ENCODE peak calls at places on chromosomes 11 and 22, in ten cellular contexts. One of them, this sample, is unnamed.

GRCh38 chr11:61482513-61482912 is 26.0 kb upstream of the LRRC10B start:
- DNase-seq in C1 segment of cervical spinal cord: no peak
- DNase-seq in nephron progenitor cell: peak
- DNase-seq in adrenal gland: no peak
- DNase-seq in RWPE2: no peak
- DNase-seq in DMS153: no peak
- DNase-seq in thoracic aorta: no peak
- DNase-seq in activated CD4-positive, CD25-positive, alpha-beta regulatory T cell treated with anti-CD3 and anti-CD28 coated beads, Interleukin-2, amount 50 U/mL, for 72 hours: no peak
- DNase-seq in T-cell: no peak
- DNase-seq in PC-9: peak
- DNase-seq in this sample: no peak

GRCh38 chr11:65181569-65182257 is at the start of gene CAPN1:
- DNase-seq in PC-9: peak
- DNase-seq in adrenal gland: peak
- DNase-seq in T-cell: peak
- DNase-seq in thoracic aorta: peak
- DNase-seq in activated CD4-positive, CD25-positive, alpha-beta regulatory T cell treated with anti-CD3 and anti-CD28 coated beads, Interleukin-2, amount 50 U/mL, for 72 hours: peak
- DNase-seq in RWPE2: peak
- DNase-seq in DMS153: peak
- DNase-seq in nephron progenitor cell: peak
- DNase-seq in C1 segment of cervical spinal cord: no peak
- DNase-seq in this sample: peak

GRCh38 chr11:34149274-34149673 is 43.8 kb downstream of the NAT10 start:
- DNase-seq in activated CD4-positive, CD25-positive, alpha-beta regulatory T cell treated with anti-CD3 and anti-CD28 coated beads, Interleukin-2, amount 50 U/mL, for 72 hours: no peak
- DNase-seq in DMS153: no peak
- DNase-seq in PC-9: no peak
- DNase-seq in T-cell: no peak
- DNase-seq in nephron progenitor cell: no peak
- DNase-seq in C1 segment of cervical spinal cord: no peak
- DNase-seq in thoracic aorta: no peak
- DNase-seq in adrenal gland: no peak
- DNase-seq in RWPE2: no peak
- DNase-seq in this sample: no peak

GRCh38 chr11:130037881-130038601 is 31.7 kb upstream of the APLP2 start:
- DNase-seq in PC-9: no peak
- DNase-seq in T-cell: no peak
- DNase-seq in adrenal gland: no peak
- DNase-seq in nephron progenitor cell: no peak
- DNase-seq in thoracic aorta: no peak
- DNase-seq in activated CD4-positive, CD25-positive, alpha-beta regulatory T cell treated with anti-CD3 and anti-CD28 coated beads, Interleukin-2, amount 50 U/mL, for 72 hours: no peak
- DNase-seq in C1 segment of cervical spinal cord: no peak
- DNase-seq in RWPE2: no peak
- DNase-seq in DMS153: no peak
- DNase-seq in this sample: no peak

GRCh38 chr11:66419825-66420224 is 1.0 kb upstream of the NPAS4 start:
- DNase-seq in DMS153: no peak
- DNase-seq in RWPE2: no peak
- DNase-seq in T-cell: no peak
- DNase-seq in nephron progenitor cell: peak
- DNase-seq in adrenal gland: no peak
- DNase-seq in PC-9: no peak
- DNase-seq in activated CD4-positive, CD25-positive, alpha-beta regulatory T cell treated with anti-CD3 and anti-CD28 coated beads, Interleukin-2, amount 50 U/mL, for 72 hours: no peak
- DNase-seq in thoracic aorta: no peak
- DNase-seq in C1 segment of cervical spinal cord: no peak
- DNase-seq in this sample: no peak

GRCh38 chr11:74282421-74282820 is 29.0 kb downstream of the P4HA3 start:
- DNase-seq in T-cell: no peak
- DNase-seq in C1 segment of cervical spinal cord: no peak
- DNase-seq in thoracic aorta: no peak
- DNase-seq in nephron progenitor cell: no peak
- DNase-seq in adrenal gland: no peak
- DNase-seq in DMS153: no peak
- DNase-seq in RWPE2: no peak
- DNase-seq in activated CD4-positive, CD25-positive, alpha-beta regulatory T cell treated with anti-CD3 and anti-CD28 coated beads, Interleukin-2, amount 50 U/mL, for 72 hours: no peak
- DNase-seq in PC-9: no peak
- DNase-seq in this sample: no peak

GRCh38 chr11:97722065-97722464 is 1298.7 kb upstream of the CNTN5 start:
- DNase-seq in PC-9: peak
- DNase-seq in C1 segment of cervical spinal cord: no peak
- DNase-seq in thoracic aorta: no peak
- DNase-seq in DMS153: no peak
- DNase-seq in adrenal gland: no peak
- DNase-seq in RWPE2: peak
- DNase-seq in activated CD4-positive, CD25-positive, alpha-beta regulatory T cell treated with anti-CD3 and anti-CD28 coated beads, Interleukin-2, amount 50 U/mL, for 72 hours: no peak
- DNase-seq in T-cell: no peak
- DNase-seq in nephron progenitor cell: no peak
- DNase-seq in this sample: peak

GRCh38 chr22:40218723-40219294 is 41.1 kb downstream of the TNRC6B start:
- DNase-seq in nephron progenitor cell: no peak
- DNase-seq in RWPE2: no peak
- DNase-seq in thoracic aorta: no peak
- DNase-seq in DMS153: no peak
- DNase-seq in C1 segment of cervical spinal cord: no peak
- DNase-seq in adrenal gland: no peak
- DNase-seq in activated CD4-positive, CD25-positive, alpha-beta regulatory T cell treated with anti-CD3 and anti-CD28 coated beads, Interleukin-2, amount 50 U/mL, for 72 hours: no peak
- DNase-seq in T-cell: no peak
- DNase-seq in PC-9: no peak
- DNase-seq in this sample: peak

GRCh38 chr11:124421043-124421442 is 3.6 kb downstream of the OR8B4 start:
- DNase-seq in PC-9: no peak
- DNase-seq in nephron progenitor cell: no peak
- DNase-seq in adrenal gland: no peak
- DNase-seq in thoracic aorta: no peak
- DNase-seq in DMS153: no peak
- DNase-seq in T-cell: no peak
- DNase-seq in activated CD4-positive, CD25-positive, alpha-beta regulatory T cell treated with anti-CD3 and anti-CD28 coated beads, Interleukin-2, amount 50 U/mL, for 72 hours: no peak
- DNase-seq in RWPE2: no peak
- DNase-seq in C1 segment of cervical spinal cord: no peak
- DNase-seq in this sample: no peak

GRCh38 chr11:2212411-2213251 is 41.0 kb upstream of the TH start:
- DNase-seq in nephron progenitor cell: no peak
- DNase-seq in thoracic aorta: no peak
- DNase-seq in T-cell: no peak
- DNase-seq in adrenal gland: no peak
- DNase-seq in RWPE2: peak
- DNase-seq in C1 segment of cervical spinal cord: no peak
- DNase-seq in PC-9: no peak
- DNase-seq in DMS153: no peak
- DNase-seq in activated CD4-positive, CD25-positive, alpha-beta regulatory T cell treated with anti-CD3 and anti-CD28 coated beads, Interleukin-2, amount 50 U/mL, for 72 hours: peak
- DNase-seq in this sample: no peak

GRCh38 chr11:2929880-2930704 is 872 bp upstream of the PHLDA2 start:
- DNase-seq in PC-9: no peak
- DNase-seq in C1 segment of cervical spinal cord: no peak
- DNase-seq in T-cell: no peak
- DNase-seq in nephron progenitor cell: peak
- DNase-seq in thoracic aorta: no peak
- DNase-seq in RWPE2: peak
- DNase-seq in DMS153: peak
- DNase-seq in adrenal gland: no peak
- DNase-seq in activated CD4-positive, CD25-positive, alpha-beta regulatory T cell treated with anti-CD3 and anti-CD28 coated beads, Interleukin-2, amount 50 U/mL, for 72 hours: no peak
- DNase-seq in this sample: peak

GRCh38 chr22:39941661-39942060 is 18.5 kb upstream of the TMA7B start:
- DNase-seq in activated CD4-positive, CD25-positive, alpha-beta regulatory T cell treated with anti-CD3 and anti-CD28 coated beads, Interleukin-2, amount 50 U/mL, for 72 hours: no peak
- DNase-seq in adrenal gland: no peak
- DNase-seq in RWPE2: no peak
- DNase-seq in PC-9: no peak
- DNase-seq in T-cell: no peak
- DNase-seq in thoracic aorta: no peak
- DNase-seq in DMS153: peak
- DNase-seq in C1 segment of cervical spinal cord: no peak
- DNase-seq in nephron progenitor cell: no peak
- DNase-seq in this sample: no peak

GRCh38 chr11:2178906-2179494 is 7.4 kb upstream of the TH start:
- DNase-seq in DMS153: no peak
- DNase-seq in PC-9: peak
- DNase-seq in thoracic aorta: no peak
- DNase-seq in adrenal gland: no peak
- DNase-seq in C1 segment of cervical spinal cord: no peak
- DNase-seq in RWPE2: peak
- DNase-seq in T-cell: no peak
- DNase-seq in nephron progenitor cell: no peak
- DNase-seq in activated CD4-positive, CD25-positive, alpha-beta regulatory T cell treated with anti-CD3 and anti-CD28 coated beads, Interleukin-2, amount 50 U/mL, for 72 hours: no peak
- DNase-seq in this sample: peak

This sample was measured in astrocyte of the spinal cord.